ENCODE peak calls at places on chromosomes 13 and 19, in eight cellular contexts. G is adrenal gland, S is pancreas, V is left ventricle myocardium inferior, D is dorsolateral prefrontal cortex, L is A549, H is brain microvascular endothelial cell, Q is neural crest cell. I is an unnamed sample.

GRCh38 chr19:16807416-16808274 is 21.6 kb upstream of the SIN3B start:
- DNase-seq in D (no peak), H (no peak), G (no peak), S (no peak), L (no peak), Q (no peak), V (no peak), I (no peak)

GRCh38 chr13:109684836-109685602 is 101.4 kb downstream of the IRS2 start:
- DNase-seq in G (no peak), V (peak; percentile 30), Q (no peak), D (no peak), H (peak; percentile 33), S (peak; percentile 60), L (no peak), I (peak; percentile 62)

GRCh38 chr19:4909172-4909896 is at the start of gene UHRF1:
- DNase-seq in S (no peak), G (no peak), H (no peak), D (no peak), L (peak; percentile 52), Q (peak; percentile 54), V (no peak), I (no peak)

GRCh38 chr13:45678282-45678681 is 23.8 kb upstream of the CBY2 start:
- DNase-seq in S (no peak), Q (no peak), L (no peak), V (no peak), D (no peak), G (no peak), H (no peak), I (no peak)

GRCh38 chr19:57406516-57407123 is 4.3 kb upstream of the ZNF17 start:
- DNase-seq in V (peak; percentile 55), L (peak; percentile 46), Q (peak; percentile 70), D (peak; percentile 21), G (peak; percentile 82), H (peak; percentile 39), S (peak; percentile 47), I (peak; percentile 68)

GRCh38 chr13:109329175-109329574 is 457.2 kb downstream of the IRS2 start:
- DNase-seq in H (no peak), Q (no peak), V (no peak), G (no peak), D (no peak), L (no peak), S (no peak), I (no peak)

GRCh38 chr19:42303101-42303464 is 659 bp upstream of the PAFAH1B3 start:
- DNase-seq in H (no peak), V (no peak), L (no peak), S (no peak), Q (no peak), G (no peak), D (no peak), I (no peak)

GRCh38 chr19:1616875-1617274 is 11.6 kb upstream of the UQCR11 start:
- DNase-seq in V (no peak), D (no peak), Q (no peak), G (no peak), S (no peak), H (no peak), L (no peak), I (no peak)

GRCh38 chr13:41767801-41768200 is 193.1 kb downstream of the VWA8 start:
- DNase-seq in V (no peak), H (no peak), L (no peak), D (no peak), Q (no peak), S (no peak), G (no peak), I (peak; percentile 77)

GRCh38 chr19:56839665-56840451 is 668 bp downstream of the PEG3 start:
- DNase-seq in G (peak; percentile 99), D (peak; percentile 93), Q (no peak), H (peak; percentile 72), S (peak; percentile 95), L (no peak), V (peak; percentile 93), I (peak; percentile 70)

GRCh38 chr13:50072676-50073075 is 57.4 kb downstream of the KCNRG start:
- DNase-seq in D (no peak), S (no peak), L (no peak), Q (no peak), G (no peak), V (no peak), H (no peak), I (no peak)

GRCh38 chr19:4098493-4098892 is 25.4 kb downstream of the MAP2K2 start:
- DNase-seq in V (peak; percentile 79), G (no peak), D (peak; percentile 57), H (no peak), S (no peak), Q (no peak), L (no peak), I (no peak)

GRCh38 chr19:34502582-34503545 is 21.3 kb downstream of the WTIP start:
- DNase-seq in S (no peak), G (peak; percentile 47), V (peak; percentile 9), L (no peak), Q (no peak), D (no peak), H (no peak), I (no peak)

GRCh38 chr13:80036845-80037504 is 304.0 kb downstream of the SPRY2 start:
- DNase-seq in G (no peak), L (no peak), Q (no peak), V (no peak), S (no peak), D (no peak), H (no peak), I (no peak)

GRCh38 chr13:114225610-114226009 is 9.1 kb upstream of the CDC16 start:
- DNase-seq in S (no peak), L (no peak), Q (no peak), D (no peak), V (no peak), H (no peak), G (no peak), I (no peak)

GRCh38 chr13:57507752-57508463 is 123.6 kb upstream of the PCDH17 start:
- DNase-seq in D (no peak), S (no peak), H (no peak), Q (no peak), G (no peak), L (no peak), V (no peak), I (no peak)

GRCh38 chr19:41551711-41552110 is 24.3 kb upstream of the CEACAM21 start:
- DNase-seq in V (no peak), L (no peak), D (no peak), Q (no peak), S (no peak), G (no peak), H (no peak), I (no peak)

GRCh38 chr13:80924596-80924995 is 583.7 kb upstream of the SPRY2 start:
- DNase-seq in H (peak; percentile 76), V (no peak), S (no peak), D (no peak), L (no peak), Q (no peak), G (no peak), I (peak; percentile 84)

GRCh38 chr13:77533875-77534788 is 1.4 kb upstream of the SCEL start:
- DNase-seq in G (no peak), L (peak; percentile 30), D (no peak), V (no peak), S (no peak), H (no peak), Q (no peak), I (no peak)

GRCh38 chr19:14437578-14438140 is 4.6 kb downstream of the PKN1 start:
- DNase-seq in S (no peak), D (no peak), V (no peak), H (peak; percentile 46), Q (no peak), L (no peak), G (no peak), I (no peak)

DNA sequence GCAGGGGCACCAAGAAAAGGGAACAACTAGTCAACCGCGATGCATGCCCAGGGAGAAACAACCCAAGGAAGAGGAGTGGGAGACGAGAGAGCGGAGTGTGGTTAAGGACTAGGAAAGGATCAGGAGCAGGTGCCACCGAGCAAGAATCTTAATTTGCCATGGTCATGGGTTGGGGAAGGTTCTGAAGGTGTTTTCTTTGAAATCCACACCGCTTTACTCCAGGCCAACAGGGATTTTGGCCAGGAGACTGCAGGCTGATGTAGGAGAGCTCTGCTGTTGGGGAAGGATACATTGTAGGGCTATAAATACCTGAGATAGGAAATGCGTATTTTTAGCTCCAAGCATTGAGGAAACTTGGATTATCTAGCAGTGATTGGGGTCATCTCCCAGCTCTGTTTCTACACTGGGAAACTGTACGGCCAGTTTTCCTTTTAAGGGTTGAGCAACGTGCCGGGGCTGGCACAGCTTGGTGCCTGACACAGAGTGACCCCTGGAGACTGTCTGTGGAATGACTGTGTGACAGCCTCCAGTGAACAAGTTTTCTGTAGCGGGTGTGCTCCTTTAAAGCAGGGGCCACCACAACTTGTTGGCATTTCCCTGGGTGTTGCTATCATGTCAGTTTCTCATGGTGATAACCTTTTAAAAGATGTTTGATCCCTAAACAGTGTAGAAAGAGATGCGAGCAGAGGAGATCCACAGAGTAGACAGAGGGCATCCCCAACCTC is 34.2 kb downstream of the ZNF536 start:
- DNase-seq in L (peak; percentile 56), D (peak; percentile 23), H (no peak), Q (peak; percentile 16), G (peak; percentile 72), V (peak; percentile 28), S (no peak), I (no peak)
- TF ChIP-seq CTCF in L (peak; percentile 38), D (peak; percentile 71), H (peak; percentile 48), Q (peak; percentile 58), G (peak; percentile 40), V (peak; percentile 66), S (no peak), I (no peak)

GRCh38 chr13:86882107-86882506 is 789.1 kb upstream of the SLITRK5 start:
- DNase-seq in D (no peak), V (no peak), L (no peak), S (no peak), Q (no peak), H (no peak), G (no peak), I (no peak)

GRCh38 chr13:86877449-86877848 is 793.7 kb upstream of the SLITRK5 start:
- DNase-seq in S (no peak), V (no peak), Q (no peak), D (no peak), G (no peak), H (no peak), L (no peak), I (no peak)

GRCh38 chr13:86881390-86881789 is 789.8 kb upstream of the SLITRK5 start:
- DNase-seq in Q (no peak), D (no peak), S (no peak), H (no peak), V (no peak), L (no peak), G (no peak), I (no peak)

GRCh38 chr13:86882835-86883234 is 788.3 kb upstream of the SLITRK5 start:
- DNase-seq in G (no peak), S (no peak), D (no peak), H (no peak), Q (no peak), V (no peak), L (no peak), I (no peak)
- TF ChIP-seq CTCF in G (no peak), S (no peak), D (no peak), H (no peak), Q (no peak), V (no peak), L (no peak), I (no peak)

GRCh38 chr19:29248332-29248844 is 35.4 kb upstream of the UQCRFS1 start:
- DNase-seq in Q (no peak), G (peak; percentile 14), S (no peak), L (no peak), V (no peak), D (no peak), H (no peak), I (no peak)
- TF ChIP-seq CTCF in Q (no peak), G (no peak), S (no peak), L (no peak), V (no peak), D (no peak), H (no peak), I (no peak)

GRCh38 chr13:33958964-33959363 is 141.0 kb downstream of the RFC3 start:
- DNase-seq in H (no peak), Q (no peak), V (no peak), L (no peak), S (no peak), G (no peak), D (no peak), I (no peak)
- TF ChIP-seq CTCF in H (no peak), Q (no peak), V (no peak), L (no peak), S (no peak), G (no peak), D (no peak), I (no peak)